ENCODE peak calls at places on chromosomes 16 and 17, in seven cellular contexts. A is neuronal stem cell, F is mesendoderm, X is IMR-90, U is H9, N is trophoblast cell, L is H1. K is an unnamed sample.

GRCh38 chr16:9489823-9490467 is 398.5 kb downstream of the HAPSTR1 start:
- DNase-seq in A (no peak), L (no peak), X (no peak), F (no peak), N (no peak), U (no peak), K (no peak)

GRCh38 chr17:10743316-10744009 is 13.6 kb upstream of the TMEM220 start:
- DNase-seq in F (no peak), X (peak), L (no peak), A (no peak), U (no peak), N (no peak), K (no peak)

GRCh38 chr17:7436556-7437368 is 1.5 kb downstream of the TMEM102 start:
- DNase-seq in F (peak), L (no peak), U (peak), N (peak), A (peak), X (peak), K (peak)

GRCh38 chr17:28139822-28140221 is 97.3 kb downstream of the NLK start:
- DNase-seq in N (no peak), U (no peak), F (no peak), A (no peak), X (no peak), L (no peak), K (no peak)

GRCh38 chr17:521561-522325 is 169.1 kb upstream of the RPH3AL start:
- DNase-seq in X (no peak), U (no peak), F (no peak), L (no peak), A (no peak), N (no peak), K (no peak)

GRCh38 chr16:71439531-71439930 is 2.3 kb downstream of the TLE7 start:
- DNase-seq in L (no peak), A (no peak), N (no peak), U (no peak), X (no peak), F (no peak), K (no peak)

GRCh38 chr16:3266873-3267537 is 10.6 kb upstream of the MEFV start:
- DNase-seq in U (no peak), X (peak), A (no peak), F (peak), N (peak), L (no peak), K (peak)

GRCh38 chr16:67190041-67190440 is at the start of gene EXOC3L1:
- DNase-seq in L (no peak), A (no peak), U (no peak), X (no peak), F (peak), N (no peak), K (no peak)

GRCh38 chr17:73711184-73711583 is 66.9 kb upstream of the SDK2 start:
- DNase-seq in N (no peak), F (no peak), A (no peak), X (no peak), L (no peak), U (no peak), K (no peak)

GRCh38 chr17:51853857-51854256 is 304.7 kb downstream of the CA10 start:
- DNase-seq in A (no peak), N (peak), F (no peak), U (no peak), L (no peak), X (no peak), K (no peak)

GRCh38 chr17:61431594-61432311 is 20.5 kb upstream of the TBX4 start:
- DNase-seq in A (no peak), U (no peak), X (peak), F (no peak), N (peak), L (no peak), K (no peak)

GRCh38 chr17:77594416-77595209 is 363.9 kb upstream of the TNRC6C start:
- DNase-seq in L (no peak), F (no peak), U (peak), X (no peak), N (no peak), A (no peak), K (no peak)

GRCh38 chr17:76417499-76418143 is 33.2 kb downstream of the SPHK1 start:
- DNase-seq in N (no peak), A (no peak), F (peak), X (no peak), U (peak), L (no peak), K (no peak)

GRCh38 chr17:49951362-49952080 is 17.5 kb upstream of the DLX4 start:
- DNase-seq in U (no peak), X (no peak), A (no peak), L (no peak), N (no peak), F (no peak), K (no peak)

GRCh38 chr17:7579839-7580630 is 597 bp downstream of the CD68 start:
- DNase-seq in U (no peak), X (no peak), N (peak), L (no peak), F (no peak), A (no peak), K (no peak)

GRCh38 chr16:1208239-1208830 is 16.7 kb downstream of the TPSG1 start:
- DNase-seq in U (no peak), X (no peak), N (no peak), A (no peak), F (no peak), L (no peak), K (no peak)

GRCh38 chr16:85002099-85002541 is 9.2 kb downstream of the ZDHHC7 start:
- DNase-seq in L (no peak), N (no peak), U (no peak), X (no peak), A (no peak), F (no peak), K (no peak)

GRCh38 chr17:29401237-29401636 is 11.1 kb downstream of the TAOK1 start:
- DNase-seq in L (no peak), U (no peak), X (no peak), N (peak), F (no peak), A (no peak), K (no peak)

GRCh38 chr17:30279156-30279555 is 12.6 kb downstream of the BLMH start:
- DNase-seq in X (no peak), F (no peak), L (no peak), A (no peak), U (no peak), N (no peak), K (no peak)

GRCh38 chr17:41322264-41322902 is 6.9 kb upstream of the KRTAP17-1 start:
- DNase-seq in X (peak), F (peak), A (peak), U (no peak), L (no peak), N (peak), K (peak)

GRCh38 chr17:50240876-50241275 is 33.4 kb upstream of the TMEM92 start:
- DNase-seq in L (no peak), A (no peak), U (no peak), N (no peak), F (no peak), X (peak), K (no peak)

GRCh38 chr17:44187131-44187899 is 543 bp downstream of the TMUB2 start:
- DNase-seq in F (no peak), A (no peak), X (peak), L (no peak), N (peak), U (no peak), K (peak)

GRCh38 chr17:82936768-82937171 is 96.9 kb upstream of the ZNF750 start:
- DNase-seq in L (no peak), A (no peak), X (no peak), U (no peak), F (no peak), N (no peak), K (no peak)

GRCh38 chr16:89805136-89805905 is 11.1 kb downstream of the FANCA start:
- DNase-seq in A (no peak), N (peak), X (peak), U (no peak), F (no peak), L (no peak), K (peak)

DNA sequence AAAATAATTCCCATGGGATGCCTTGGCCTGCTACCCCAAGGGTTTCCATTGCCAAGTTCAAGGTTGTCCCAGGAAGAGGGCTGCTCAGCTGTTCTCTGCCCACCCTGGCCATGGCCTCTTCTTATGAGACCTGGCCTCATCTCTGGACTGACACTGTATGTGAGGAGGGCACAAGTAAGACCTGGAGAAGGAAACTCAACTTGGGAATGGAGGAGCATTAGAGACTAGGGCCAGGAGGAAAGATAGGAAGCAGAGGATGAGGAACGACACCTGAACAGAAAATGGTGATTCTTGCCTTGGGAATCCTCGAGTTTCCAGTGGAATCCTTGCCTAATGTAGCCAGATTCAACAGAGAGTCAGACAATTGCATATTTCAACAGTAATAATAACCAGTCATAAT is 24.6 kb upstream of the GOSR2 start:
- DNase-seq in X (no peak), A (no peak), U (no peak), N (no peak), L (no peak), F (no peak), K (no peak)
- H2AK5ac ChIP-seq in X (no peak), A (no peak), U (no peak), N (no peak), L (no peak), F (no peak), K (no peak)

DNA sequence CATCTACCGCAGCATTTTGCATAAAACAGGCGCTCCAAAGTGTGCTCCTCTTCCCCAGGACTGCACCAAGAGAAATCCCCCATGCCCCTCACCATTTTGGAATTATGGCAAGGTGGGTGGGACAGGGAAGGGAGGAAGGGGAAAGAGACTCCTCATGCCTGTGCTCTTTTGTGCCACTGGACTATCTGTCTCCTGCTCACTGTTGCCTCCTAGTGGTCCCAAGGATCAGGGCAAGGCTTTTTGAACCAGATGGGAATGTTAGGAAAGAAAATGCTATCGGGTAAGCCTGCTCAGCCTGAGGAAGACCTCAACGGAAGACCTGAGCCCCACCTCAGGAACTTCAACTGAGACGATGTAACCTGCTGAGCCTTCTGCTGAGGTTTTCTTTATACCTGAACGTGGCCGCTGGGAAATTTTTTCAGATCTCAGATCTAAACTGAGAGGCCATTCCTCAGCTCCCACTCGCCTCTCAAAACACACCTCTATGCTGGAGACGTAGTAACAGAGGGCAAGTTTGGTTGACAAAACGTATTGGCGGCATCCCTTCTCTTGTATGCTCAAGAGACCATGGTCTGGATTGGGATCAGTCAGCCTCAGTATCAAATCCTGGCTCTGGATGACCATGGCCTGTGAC is 58.3 kb downstream of the SPACA3 start:
- DNase-seq in L (peak), U (peak), N (peak), X (peak), A (peak), F (peak), K (peak)
- H2AK5ac ChIP-seq in L (no peak), U (no peak), N (no peak), X (no peak), A (no peak), F (no peak), K (no peak)

DNA sequence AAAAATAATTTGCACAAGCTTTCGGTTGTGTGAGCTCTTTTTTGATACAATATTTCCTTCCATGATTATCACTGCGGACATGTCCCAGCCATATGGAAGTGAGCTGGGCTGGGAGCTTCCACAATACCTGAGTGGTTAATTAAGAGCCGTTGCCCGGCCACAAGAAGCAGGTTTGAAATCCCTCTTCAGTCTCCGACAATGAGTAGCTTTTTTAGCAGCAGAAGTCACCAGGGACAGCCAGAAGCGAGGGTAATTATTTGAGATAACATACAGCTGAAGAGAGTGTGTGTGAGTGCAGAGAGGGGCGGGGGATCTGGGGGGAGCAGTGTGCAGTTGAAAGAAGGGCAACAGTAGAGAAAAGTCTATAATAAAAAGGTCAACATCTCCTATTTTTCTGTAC is 220.1 kb upstream of the IRX3 start:
- DNase-seq in N (no peak), L (no peak), A (no peak), U (no peak), X (no peak), F (peak), K (no peak)
- H2AK5ac ChIP-seq in N (no peak), L (no peak), A (no peak), U (no peak), X (no peak), F (no peak), K (no peak)

GRCh38 chr17:66715076-66715675 is 119.7 kb upstream of the CACNG5 start:
- DNase-seq in X (no peak), N (no peak), L (no peak), F (no peak), A (no peak), U (peak), K (no peak)
- H2AK5ac ChIP-seq in X (no peak), N (no peak), L (no peak), F (no peak), A (no peak), U (no peak), K (no peak)

GRCh38 chr16:50592996-50593395 is 44.8 kb downstream of the NKD1 start:
- DNase-seq in F (no peak), X (no peak), L (no peak), U (no peak), N (no peak), A (no peak), K (no peak)

GRCh38 chr16:50595854-50596253 is 47.7 kb downstream of the NKD1 start:
- DNase-seq in X (no peak), F (no peak), L (no peak), U (no peak), A (no peak), N (no peak), K (no peak)

GRCh38 chr16:50594332-50595260 is 46.4 kb downstream of the NKD1 start:
- DNase-seq in N (peak), A (no peak), U (no peak), X (no peak), F (no peak), L (no peak), K (no peak)

GRCh38 chr16:50591800-50592771 is 43.9 kb downstream of the NKD1 start:
- DNase-seq in N (no peak), U (no peak), F (no peak), L (no peak), A (no peak), X (no peak), K (no peak)

GRCh38 chr16:50593410-50594139 is 45.4 kb downstream of the NKD1 start:
- DNase-seq in U (peak), L (peak), F (peak), A (peak), X (no peak), N (no peak), K (no peak)
- H2AK5ac ChIP-seq in U (no peak), L (no peak), F (no peak), A (peak), X (no peak), N (no peak), K (no peak)

GRCh38 chr17:31294231-31294630 is 2.8 kb downstream of the OMG start:
- DNase-seq in X (no peak), U (no peak), N (no peak), L (no peak), A (no peak), F (no peak), K (no peak)

GRCh38 chr17:31295489-31295871 is 1.6 kb downstream of the OMG start:
- DNase-seq in L (no peak), A (no peak), F (no peak), N (no peak), X (no peak), U (no peak), K (no peak)

GRCh38 chr17:31294839-31295488 is 2.1 kb downstream of the OMG start:
- DNase-seq in U (no peak), N (peak), F (no peak), L (no peak), A (no peak), X (no peak), K (peak)

GRCh38 chr17:31297090-31297489 is at the start of gene OMG:
- DNase-seq in X (no peak), F (no peak), A (peak), L (no peak), U (no peak), N (no peak), K (no peak)

GRCh38 chr17:31296156-31296555 is 883 bp downstream of the OMG start:
- DNase-seq in A (no peak), L (no peak), U (no peak), N (no peak), X (no peak), F (no peak), K (no peak)
- H2AK5ac ChIP-seq in A (no peak), L (no peak), U (no peak), N (no peak), X (no peak), F (no peak), K (no peak)